ENCODE peak calls at places on chromosome 3, in seven cellular contexts. S is GM23338, A is upper lobe of left lung, T is spleen, C is suprapubic skin, F is GM12891, J is HCT116. R is an unnamed sample.

GRCh38 chr3:115790759-115791158 is 167.4 kb downstream of the GAP43 start:
- DNase-seq in S (no peak), A (peak), T (no peak), C (no peak), F (no peak), J (peak), R (no peak)

GRCh38 chr3:12822725-12823373 is 18.5 kb downstream of the RPL32 start:
- DNase-seq in S (no peak), A (no peak), T (no peak), C (no peak), F (no peak), J (peak), R (no peak)

GRCh38 chr3:78741066-78741645 is 1026.6 kb downstream of the ROBO1 start:
- DNase-seq in S (peak), A (no peak), T (no peak), C (no peak), F (no peak), J (no peak), R (no peak)

GRCh38 chr3:4426261-4426781 is 40.7 kb downstream of the SUMF1 start:
- DNase-seq in S (no peak), A (no peak), T (no peak), C (no peak), F (no peak), J (no peak), R (no peak)

GRCh38 chr3:194930439-194931204 is 244.9 kb downstream of the FAM43A start:
- DNase-seq in S (peak), A (peak), T (peak), C (no peak), F (no peak), J (no peak), R (peak)

GRCh38 chr3:64728994-64729393 is 41.2 kb upstream of the ADAMTS9 start:
- DNase-seq in S (no peak), A (no peak), T (no peak), C (no peak), F (no peak), J (no peak), R (no peak)

GRCh38 chr3:42855547-42856380 is 19.9 kb downstream of the CYP8B1 start:
- DNase-seq in S (no peak), A (no peak), T (no peak), C (peak), F (no peak), J (no peak), R (no peak)

GRCh38 chr3:137770821-137771399 is 6.8 kb downstream of the SOX14 start:
- DNase-seq in S (peak), A (no peak), T (peak), C (no peak), F (no peak), J (no peak), R (peak)

GRCh38 chr3:99172736-99173657 is 271.5 kb upstream of the DCBLD2 start:
- DNase-seq in S (peak), A (peak), T (no peak), C (no peak), F (peak), J (peak), R (no peak)

GRCh38 chr3:138220242-138220641 is 33.1 kb downstream of the ARMC8 start:
- DNase-seq in S (no peak), A (no peak), T (no peak), C (no peak), F (no peak), J (no peak), R (no peak)

GRCh38 chr3:132283440-132283839 is 33.8 kb upstream of the ACP3 start:
- DNase-seq in S (peak), A (peak), T (no peak), C (no peak), F (peak), J (no peak), R (peak)

GRCh38 chr3:171936231-171936841 is 93.2 kb downstream of the TMEM212 start:
- DNase-seq in S (no peak), A (peak), T (no peak), C (no peak), F (no peak), J (no peak), R (no peak)

GRCh38 chr3:1275495-1275894 is 182.7 kb downstream of the CNTN6 start:
- DNase-seq in S (peak), A (no peak), T (no peak), C (no peak), F (no peak), J (no peak), R (no peak)

GRCh38 chr3:175477651-175478224 is 618.6 kb downstream of the NAALADL2 start:
- DNase-seq in S (no peak), A (no peak), T (no peak), C (no peak), F (no peak), J (no peak), R (no peak)

GRCh38 chr3:72329354-72329753 is 518.9 kb downstream of the SHQ1 start:
- DNase-seq in S (peak), A (peak), T (no peak), C (no peak), F (no peak), J (no peak), R (no peak)

GRCh38 chr3:40771112-40771511 is 246.4 kb downstream of the ZNF621 start:
- DNase-seq in S (no peak), A (no peak), T (no peak), C (no peak), F (no peak), J (no peak), R (no peak)

GRCh38 chr3:171967137-171967783 is 72.1 kb upstream of the FNDC3B start:
- DNase-seq in S (no peak), A (peak), T (no peak), C (no peak), F (no peak), J (peak), R (no peak)

GRCh38 chr3:198028718-198029117 is 68.7 kb downstream of the LMLN start:
- DNase-seq in S (no peak), A (no peak), T (no peak), C (no peak), F (no peak), J (no peak), R (no peak)

GRCh38 chr3:143439785-143440184 is 320.2 kb downstream of the CHST2 start:
- DNase-seq in S (no peak), A (no peak), T (no peak), C (no peak), F (no peak), J (no peak), R (no peak)

GRCh38 chr3:140545197-140545596 is 132.7 kb upstream of the TRIM42 start:
- DNase-seq in S (no peak), A (no peak), T (no peak), C (no peak), F (no peak), J (no peak), R (no peak)

GRCh38 chr3:130816873-130817445 is 70.3 kb upstream of the PIK3R4 start:
- DNase-seq in S (no peak), A (no peak), T (no peak), C (no peak), F (no peak), J (no peak), R (no peak)

GRCh38 chr3:10548997-10549396 is 43.6 kb upstream of the ATP2B2 start:
- DNase-seq in S (no peak), A (no peak), T (no peak), C (peak), F (no peak), J (peak), R (peak)

GRCh38 chr3:115819785-115820384 is 196.6 kb downstream of the GAP43 start:
- DNase-seq in S (peak), A (peak), T (no peak), C (no peak), F (peak), J (peak), R (no peak)

GRCh38 chr3:186782542-186783069 is 771 bp upstream of the EIF4A2 start:
- DNase-seq in S (no peak), A (no peak), T (no peak), C (no peak), F (no peak), J (no peak), R (no peak)

GRCh38 chr3:172918165-172918564 is 167.6 kb downstream of the ECT2 start:
- DNase-seq in S (no peak), A (no peak), T (no peak), C (no peak), F (no peak), J (no peak), R (no peak)

GRCh38 chr3:97388774-97389173 is 375.8 kb upstream of the ARL6 start:
- DNase-seq in S (peak), A (no peak), T (no peak), C (no peak), F (no peak), J (no peak), R (no peak)

GRCh38 chr3:97384581-97384980 is 380.0 kb upstream of the ARL6 start:
- DNase-seq in S (no peak), A (no peak), T (no peak), C (no peak), F (no peak), J (no peak), R (no peak)

GRCh38 chr3:97391167-97391566 is 373.4 kb upstream of the ARL6 start:
- DNase-seq in S (no peak), A (no peak), T (no peak), C (no peak), F (no peak), J (no peak), R (no peak)

GRCh38 chr3:97389883-97390282 is 374.7 kb upstream of the ARL6 start:
- DNase-seq in S (peak), A (no peak), T (no peak), C (no peak), F (no peak), J (no peak), R (no peak)
- TF ChIP-seq POLR2AphosphoS5 in S (no peak), A (no peak), T (no peak), C (no peak), F (no peak), J (no peak), R (no peak)

GRCh38 chr3:192869131-192870027 is 48.3 kb downstream of the MB21D2 start:
- DNase-seq in S (no peak), A (no peak), T (no peak), C (no peak), F (no peak), J (no peak), R (no peak)
- TF ChIP-seq POLR2AphosphoS5 in S (no peak), A (no peak), T (no peak), C (no peak), F (no peak), J (no peak), R (no peak)

GRCh38 chr3:9385209-9385936 is 12.0 kb upstream of the SETD5 start:
- DNase-seq in S (no peak), A (no peak), T (no peak), C (no peak), F (no peak), J (no peak), R (no peak)

GRCh38 chr3:9386060-9386459 is 11.4 kb upstream of the SETD5 start:
- DNase-seq in S (no peak), A (no peak), T (no peak), C (no peak), F (no peak), J (no peak), R (no peak)

GRCh38 chr3:9387322-9387655 is 10.1 kb upstream of the SETD5 start:
- DNase-seq in S (no peak), A (no peak), T (no peak), C (no peak), F (no peak), J (no peak), R (no peak)

GRCh38 chr3:9386501-9387321 is 10.7 kb upstream of the SETD5 start:
- DNase-seq in S (no peak), A (no peak), T (no peak), C (no peak), F (no peak), J (no peak), R (no peak)

GRCh38 chr3:9384141-9384828 is 13.1 kb upstream of the SETD5 start:
- DNase-seq in S (no peak), A (no peak), T (no peak), C (no peak), F (no peak), J (no peak), R (no peak)
- TF ChIP-seq POLR2AphosphoS5 in S (no peak), A (no peak), T (peak), C (no peak), F (peak), J (no peak), R (no peak)

DNA sequence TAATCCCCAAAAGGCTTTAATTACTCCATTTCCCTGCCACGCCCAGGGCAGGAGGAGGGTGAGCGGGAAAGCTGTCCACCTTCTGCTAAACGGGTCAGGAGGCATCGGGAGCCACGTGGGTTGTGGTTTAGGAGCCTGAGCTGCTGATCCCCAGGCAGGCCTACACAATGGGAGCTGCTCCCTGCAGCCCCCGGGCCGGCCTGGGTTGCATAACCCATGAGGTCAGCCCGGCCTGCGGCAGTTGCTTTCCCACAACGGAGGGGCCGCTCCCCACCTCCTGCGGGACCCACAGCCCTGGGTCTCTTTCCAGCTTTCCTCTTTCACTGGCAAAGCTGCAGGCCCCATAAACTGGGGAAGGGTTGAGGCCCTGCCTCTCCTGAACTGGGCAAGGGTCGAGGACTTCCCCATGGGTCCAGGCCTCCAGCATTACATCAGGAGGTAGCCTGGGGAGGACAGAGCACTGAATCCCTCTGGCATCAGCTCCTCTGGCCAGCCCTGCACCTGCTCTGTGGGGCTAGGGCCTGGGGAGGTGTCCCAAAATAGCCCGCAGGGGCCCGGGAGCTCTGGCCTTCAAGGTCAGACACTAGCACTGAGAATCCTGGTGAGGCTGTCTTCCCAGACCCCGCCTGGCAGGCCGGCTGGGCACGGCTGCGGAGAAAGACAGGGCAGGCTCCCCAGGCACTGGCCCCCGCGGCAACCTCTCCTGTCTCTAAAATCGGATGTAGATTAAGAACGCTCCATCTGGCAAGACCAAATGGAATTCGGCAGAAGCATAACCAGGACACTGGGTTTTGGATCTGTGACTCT is 47.3 kb downstream of the ZDHHC19 start:
- DNase-seq in S (no peak), A (peak), T (peak), C (no peak), F (no peak), J (no peak), R (no peak)
- TF ChIP-seq POLR2AphosphoS5 in S (no peak), A (peak), T (no peak), C (no peak), F (no peak), J (no peak), R (no peak)

GRCh38 chr3:49675912-49676311 is 1.8 kb downstream of the APEH start:
- DNase-seq in S (no peak), A (no peak), T (no peak), C (no peak), F (no peak), J (no peak), R (no peak)
- TF ChIP-seq POLR2AphosphoS5 in S (no peak), A (no peak), T (no peak), C (no peak), F (no peak), J (no peak), R (no peak)

DNA sequence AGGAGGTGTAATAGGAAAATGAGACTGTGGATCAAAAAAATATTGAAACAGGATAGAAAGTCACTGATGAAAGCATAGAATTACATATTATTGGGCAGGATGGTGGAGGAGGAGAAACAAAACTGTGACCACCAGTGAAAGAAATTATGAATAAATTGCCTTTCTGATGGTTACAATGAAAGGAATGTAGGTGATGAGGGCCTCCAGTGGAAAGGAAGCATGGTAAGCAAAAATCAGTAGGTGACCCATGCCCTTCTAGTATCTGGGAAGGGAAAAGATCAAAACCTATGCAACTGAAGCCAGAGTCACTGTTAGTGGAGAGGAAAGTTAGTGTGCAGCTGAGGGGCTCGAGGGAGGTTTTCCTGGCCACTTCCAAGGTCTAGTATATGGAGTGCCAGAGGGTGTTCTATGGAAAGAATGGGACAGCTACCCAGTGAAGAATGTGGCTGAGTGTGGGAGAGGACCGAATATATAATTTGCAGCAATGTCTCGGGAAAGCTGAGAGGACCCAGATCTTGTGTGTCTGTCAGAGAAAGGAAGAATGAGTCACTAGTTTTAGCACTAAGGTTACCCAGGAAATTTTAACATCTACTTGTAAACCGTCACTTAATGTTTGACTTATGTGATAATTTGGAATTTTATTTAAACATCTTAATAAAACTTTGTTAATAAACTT is 146.2 kb downstream of the NFKBIZ start:
- DNase-seq in S (no peak), A (no peak), T (no peak), C (no peak), F (no peak), J (no peak), R (no peak)
- TF ChIP-seq POLR2AphosphoS5 in S (no peak), A (no peak), T (no peak), C (no peak), F (no peak), J (no peak), R (no peak)

DNA sequence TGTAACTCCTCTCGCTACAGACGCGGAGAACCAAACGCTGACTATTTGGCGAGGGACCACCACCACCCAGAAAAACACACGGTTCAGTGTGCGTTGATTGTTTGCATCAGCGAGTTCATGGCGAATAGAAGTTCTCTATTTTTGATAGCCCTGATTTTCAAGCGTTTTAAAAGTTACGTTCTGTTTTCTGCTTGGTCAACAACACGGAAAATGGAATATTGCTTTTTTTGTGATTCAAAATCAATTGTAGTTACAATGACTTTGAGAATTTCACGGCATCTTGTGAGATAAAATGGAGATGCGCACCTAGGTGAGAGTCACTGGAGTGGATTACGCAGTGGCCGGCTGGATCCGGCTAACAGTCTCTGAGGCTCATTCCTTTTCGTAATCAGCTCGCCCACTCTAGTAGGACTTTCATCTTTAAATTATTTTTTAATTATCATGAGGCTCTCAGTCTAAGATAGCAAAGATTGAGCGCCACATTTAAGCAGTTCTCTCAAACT is 54.8 kb downstream of the CCDC54 start:
- DNase-seq in S (peak), A (peak), T (no peak), C (no peak), F (no peak), J (no peak), R (no peak)
- TF ChIP-seq POLR2AphosphoS5 in S (no peak), A (no peak), T (no peak), C (no peak), F (no peak), J (no peak), R (no peak)

R was measured in esophagus muscularis mucosa.